ENCODE peak calls at places on chromosomes 7 and 10, in four cellular contexts. O is HepG2, N is K562, B is GM12878. Z is an unnamed sample.

GRCh38 chr7:13742719-13743640 is 246.5 kb downstream of the ETV1 start:
- DNase-seq in B (no peak), O (no peak), N (no peak), Z (peak)

GRCh38 chr10:25768167-25768566 is 165.9 kb upstream of the MYO3A start:
- DNase-seq in N (no peak), O (no peak), B (no peak), Z (no peak)

GRCh38 chr7:152313879-152314604 is 121.8 kb downstream of the KMT2C start:
- DNase-seq in B (no peak), N (peak), O (no peak), Z (no peak)

GRCh38 chr7:2437136-2437535 is 33.7 kb downstream of the CHST12 start:
- DNase-seq in O (no peak), N (no peak), B (no peak), Z (no peak)

GRCh38 chr10:5523796-5524574 is 776 bp upstream of the CALML3 start:
- DNase-seq in O (no peak), N (no peak), B (no peak), Z (no peak)

GRCh38 chr7:37408241-37408884 is 40.3 kb downstream of the ELMO1 start:
- DNase-seq in N (no peak), B (no peak), O (no peak), Z (no peak)

GRCh38 chr7:108455833-108456677 is at the start of gene NRCAM:
- DNase-seq in O (no peak), N (peak), B (no peak), Z (peak)

GRCh38 chr7:5425507-5426225 is 2.0 kb upstream of the TNRC18 start:
- DNase-seq in B (no peak), O (peak), N (peak), Z (peak)

GRCh38 chr7:25314729-25315267 is 86.5 kb upstream of the NPVF start:
- DNase-seq in N (no peak), O (no peak), B (no peak), Z (no peak)

GRCh38 chr7:18497082-18497481 is 1.5 kb downstream of the HDAC9 start:
- DNase-seq in O (no peak), N (no peak), B (no peak), Z (no peak)

GRCh38 chr7:100887186-100887954 is 2.1 kb downstream of the UFSP1 start:
- DNase-seq in O (no peak), B (peak), N (peak), Z (no peak)

GRCh38 chr7:135803143-135803542 is 54.5 kb upstream of the FAM180A start:
- DNase-seq in N (peak), O (no peak), B (no peak), Z (no peak)
- TF ChIP-seq USF2 in N (no peak), O (no peak), B (no peak), Z (no peak)

GRCh38 chr7:40219917-40220316 is 85.1 kb downstream of the SUGCT start:
- DNase-seq in B (no peak), O (no peak), N (no peak), Z (no peak)

GRCh38 chr7:40223451-40224112 is 88.8 kb downstream of the SUGCT start:
- DNase-seq in O (no peak), B (no peak), N (no peak), Z (no peak)

GRCh38 chr7:40221836-40222235 is 87.0 kb downstream of the SUGCT start:
- DNase-seq in N (no peak), B (no peak), O (no peak), Z (no peak)

GRCh38 chr7:40220421-40220911 is 85.7 kb downstream of the SUGCT start:
- DNase-seq in N (no peak), O (no peak), B (no peak), Z (no peak)
- TF ChIP-seq ESRRA in N (no peak), O (no peak), B (no peak), Z (no peak)

GRCh38 chr10:110041479-110041829 is 33.7 kb downstream of the ADD3 start:
- DNase-seq in N (no peak), O (no peak), B (no peak), Z (no peak)
- TF ChIP-seq SP1 in N (no peak), O (no peak), B (no peak), Z (no peak)

DNA sequence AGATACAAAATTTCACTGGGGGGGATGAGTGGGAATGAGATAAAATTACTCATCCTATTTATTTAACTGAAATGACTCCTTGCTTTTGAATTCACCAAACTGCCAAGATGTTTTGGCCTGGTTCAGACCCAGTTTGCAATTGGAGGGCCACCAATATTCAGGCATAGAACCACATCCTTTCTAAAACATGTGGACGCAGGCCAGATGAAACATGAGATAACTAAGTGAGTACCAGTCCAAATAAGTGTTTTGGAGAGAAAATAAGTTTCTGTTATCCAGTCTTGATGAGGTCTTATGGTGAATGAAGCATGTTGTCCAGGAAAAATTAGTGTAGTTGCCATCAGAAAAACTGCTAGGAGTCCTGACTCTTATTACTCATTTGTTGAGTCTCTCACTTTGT is 36.3 kb upstream of the PDK4 start:
- DNase-seq in B (no peak), O (no peak), N (no peak), Z (no peak)
- TF ChIP-seq USF2 in B (no peak), O (no peak), N (no peak), Z (no peak)

DNA sequence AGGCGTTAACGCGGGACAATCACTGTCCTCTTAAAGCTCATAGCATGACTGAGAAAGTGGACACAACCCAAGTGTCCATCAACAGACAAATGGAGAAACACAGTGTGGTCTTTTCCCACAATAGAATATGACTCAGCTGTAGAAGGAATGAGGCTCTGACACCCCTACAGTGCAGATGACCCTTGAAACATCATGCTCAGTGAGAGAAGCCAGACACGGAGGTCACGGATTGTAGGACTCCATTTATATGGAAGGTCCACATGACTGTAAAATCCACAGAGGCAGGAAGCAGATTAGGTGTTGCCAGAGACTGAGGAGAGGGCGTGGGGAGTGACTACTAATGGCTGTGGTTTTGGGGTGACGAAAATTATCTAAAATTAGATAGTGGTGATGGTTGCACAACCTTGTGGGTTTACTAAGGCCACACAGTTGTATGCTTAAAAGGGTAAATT is 6.1 kb upstream of the NCAPG2 start:
- DNase-seq in B (no peak), O (no peak), N (peak), Z (no peak)
- TF ChIP-seq ESRRA in B (no peak), O (no peak), N (peak), Z (no peak)

DNA sequence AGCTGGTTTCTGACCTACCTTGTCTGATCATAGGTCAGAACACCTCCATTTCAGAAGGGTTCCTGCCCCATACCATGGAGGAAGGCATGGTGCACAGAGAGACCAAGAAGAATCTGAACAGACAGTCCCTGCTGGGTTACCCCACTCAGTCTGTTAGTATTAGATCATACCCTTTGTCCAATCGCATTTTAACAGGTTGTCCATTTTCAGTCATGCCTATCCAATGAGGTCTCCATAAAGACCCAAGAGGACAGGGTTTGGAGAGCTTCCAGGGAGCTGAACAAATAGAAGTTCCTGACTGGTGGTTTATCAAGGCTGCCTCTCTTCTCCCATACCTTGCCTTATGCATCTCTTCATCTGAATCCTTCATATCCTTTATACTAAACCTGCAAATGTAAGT is 21.2 kb upstream of the SLC16A12 start:
- DNase-seq in N (no peak), B (no peak), O (no peak), Z (no peak)
- TF ChIP-seq SP1 in N (no peak), B (no peak), O (no peak), Z (no peak)

GRCh38 chr7:40899151-40899550 is 764.3 kb downstream of the SUGCT start:
- DNase-seq in B (no peak), N (no peak), O (no peak), Z (no peak)
- TF ChIP-seq USF2 in B (no peak), N (no peak), O (no peak), Z (no peak)

GRCh38 chr10:48289652-48290238 is 15.2 kb upstream of the FRMPD2 start:
- DNase-seq in B (no peak), O (peak), N (peak), Z (peak)
- TF ChIP-seq ESRRA in B (no peak), O (no peak), N (peak), Z (no peak)